ENCODE peak calls at places on chromosome 10, in seven cellular contexts. M is tibial artery, Z is AG04449, J is colonic mucosa, P is astrocyte of the spinal cord, Q is neural progenitor cell, U is sigmoid colon. I is an unnamed sample.

GRCh38 chr10:122419890-122420623 is 34.4 kb upstream of the ARMS2 start:
- DNase-seq in M (no peak), P (peak; percentile 83), J (no peak), Z (no peak), Q (no peak), U (peak; percentile 63), I (peak; percentile 35)

GRCh38 chr10:79056361-79056735 is 12.4 kb upstream of the ZMIZ1 start:
- DNase-seq in U (peak; percentile 28), Q (no peak), P (no peak), Z (no peak), J (peak; percentile 44), M (peak; percentile 47), I (no peak)

GRCh38 chr10:13302821-13303555 is 3.1 kb upstream of the PHYH start:
- DNase-seq in Z (no peak), J (no peak), M (no peak), U (no peak), Q (no peak), P (no peak), I (no peak)

GRCh38 chr10:35822316-35822715 is 180.2 kb upstream of the FZD8 start:
- DNase-seq in Z (peak; percentile 12), M (peak; percentile 99), J (peak; percentile 18), Q (peak; percentile 49), P (peak; percentile 64), U (peak; percentile 95), I (peak; percentile 29)

GRCh38 chr10:97321032-97321806 is 2.1 kb downstream of the FRAT1 start:
- DNase-seq in M (peak; percentile 76), Z (no peak), U (peak; percentile 73), Q (peak; percentile 58), J (peak; percentile 45), P (no peak), I (no peak)

GRCh38 chr10:117320050-117320665 is 55.1 kb downstream of the PDZD8 start:
- DNase-seq in Q (peak; percentile 53), U (no peak), M (no peak), J (no peak), Z (no peak), P (peak; percentile 42), I (no peak)

GRCh38 chr10:18601321-18601720 is 50.1 kb downstream of the NSUN6 start:
- DNase-seq in M (no peak), J (no peak), P (no peak), Q (no peak), Z (no peak), U (no peak), I (no peak)

GRCh38 chr10:78959217-78959616 is 109.5 kb upstream of the ZMIZ1 start:
- DNase-seq in Q (no peak), U (no peak), J (no peak), Z (no peak), P (no peak), M (no peak), I (no peak)

GRCh38 chr10:33638891-33639290 is 304.4 kb upstream of the NRP1 start:
- DNase-seq in Q (no peak), J (no peak), P (no peak), M (no peak), Z (no peak), U (no peak), I (no peak)

GRCh38 chr10:47033081-47033480 is 121.9 kb downstream of the PTPN20 start:
- DNase-seq in M (peak; percentile 34), Z (no peak), U (peak; percentile 39), J (no peak), Q (no peak), P (no peak), I (no peak)

GRCh38 chr10:51073035-51073434 is 1.3 kb upstream of the PRKG1 start:
- DNase-seq in Q (no peak), Z (no peak), M (no peak), U (no peak), P (no peak), J (no peak), I (no peak)

GRCh38 chr10:131569851-131570715 is 258.6 kb upstream of the TCERG1L start:
- DNase-seq in J (peak; percentile 11), Z (no peak), Q (peak; percentile 70), M (peak; percentile 55), U (no peak), P (no peak), I (no peak)

GRCh38 chr10:102455893-102456471 is 4.6 kb upstream of the C10orf95 start:
- DNase-seq in P (peak; percentile 79), U (no peak), M (no peak), Z (no peak), J (no peak), Q (no peak), I (peak; percentile 66)

GRCh38 chr10:71796749-71797405 is 23.6 kb upstream of the VSIR start:
- DNase-seq in Q (no peak), U (no peak), J (no peak), Z (no peak), P (no peak), M (no peak), I (no peak)

GRCh38 chr10:49172204-49173132 is 15.7 kb downstream of the TMEM273 start:
- DNase-seq in U (no peak), Q (no peak), P (no peak), Z (no peak), M (no peak), J (peak; percentile 7), I (no peak)

GRCh38 chr10:133241501-133242205 is 4.0 kb downstream of the VENTX start:
- DNase-seq in M (no peak), J (no peak), Z (no peak), P (no peak), U (no peak), Q (no peak), I (no peak)

GRCh38 chr10:31650010-31650409 is 278.6 kb downstream of the ARHGAP12 start:
- DNase-seq in U (peak; percentile 94), J (peak; percentile 59), P (peak; percentile 94), Z (peak; percentile 57), M (peak; percentile 95), Q (no peak), I (peak; percentile 55)

DNA sequence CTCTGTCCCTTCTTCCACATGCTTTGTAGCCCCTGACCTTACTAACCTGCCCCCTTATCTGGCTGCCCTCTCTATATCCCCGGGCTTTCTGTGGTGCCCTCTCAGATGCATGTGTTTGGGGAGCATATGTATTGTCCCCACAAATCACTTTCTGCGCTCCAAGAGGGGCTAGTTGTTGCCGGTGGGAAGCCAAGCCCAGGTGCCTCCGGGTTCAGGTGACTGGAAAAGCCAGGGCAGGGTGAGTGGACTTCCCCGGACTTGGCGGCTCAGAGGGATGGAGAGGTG is 7.1 kb downstream of the LBX1 start:
- DNase-seq in J (no peak), U (no peak), Z (no peak), Q (peak; percentile 48), M (no peak), P (no peak), I (no peak)
- H3K4me3 ChIP-seq in J (no peak overlapping the region), U (no peak overlapping the region), Z (no peak overlapping the region), Q (no peak overlapping the region), M (no peak overlapping the region), P (no peak overlapping the region), I (no peak overlapping the region)

GRCh38 chr10:44965651-44966097 is 6.1 kb downstream of the RASSF4 start:
- DNase-seq in P (no peak), M (peak; percentile 62), Q (no peak), U (no peak), Z (no peak), J (peak; percentile 17), I (no peak)

GRCh38 chr10:44966129-44966815 is 6.7 kb downstream of the RASSF4 start:
- DNase-seq in U (no peak), P (no peak), Q (no peak), J (peak; percentile 15), M (peak; percentile 33), Z (no peak), I (no peak)

GRCh38 chr10:44968101-44968886 is 8.7 kb downstream of the RASSF4 start:
- DNase-seq in M (peak; percentile 88), Q (no peak), P (no peak), J (peak; percentile 29), U (peak; percentile 83), Z (no peak), I (no peak)

GRCh38 chr10:44967596-44967995 is 8.0 kb downstream of the RASSF4 start:
- DNase-seq in P (no peak), Z (no peak), U (peak; percentile 76), M (peak; percentile 78), J (peak; percentile 20), Q (no peak), I (no peak)

DNA sequence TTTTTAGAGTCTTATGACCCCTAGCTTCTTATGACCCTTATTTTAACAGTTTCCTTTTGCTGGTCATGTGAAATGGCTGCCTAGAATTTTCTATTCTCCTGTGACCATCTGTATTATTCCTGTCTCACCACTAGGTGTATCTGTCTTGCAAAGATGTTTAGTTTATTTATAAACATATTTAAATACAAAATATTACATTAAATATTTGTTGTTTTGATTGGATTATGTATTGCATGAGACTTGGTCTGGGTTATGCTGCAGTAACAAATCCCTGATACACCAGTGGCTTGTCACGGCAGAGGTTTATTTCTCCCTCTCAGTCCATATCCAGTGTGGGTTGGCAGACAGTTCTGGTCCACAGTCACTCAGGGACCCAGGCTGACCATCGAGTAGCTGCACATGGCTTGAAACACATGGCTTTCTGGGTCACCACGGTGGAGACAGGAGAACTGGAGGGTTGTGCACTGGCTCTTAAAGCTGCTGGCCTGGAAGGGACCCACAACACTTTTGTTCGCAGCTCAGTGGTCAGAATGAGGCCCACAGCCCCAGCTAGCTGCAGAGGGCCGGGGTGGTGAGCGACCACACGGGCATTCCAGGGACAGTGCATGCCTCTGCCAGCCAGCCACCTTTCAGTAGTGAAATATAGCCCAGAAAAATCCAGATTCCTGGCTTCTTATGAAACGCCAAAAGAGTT is 7.4 kb downstream of the RASSF4 start:
- DNase-seq in Q (no peak), Z (no peak), J (peak; percentile 16), M (peak; percentile 64), U (no peak), P (no peak), I (no peak)
- TF ChIP-seq CTCF in Q (peak; percentile 34), Z (no peak), J (peak; percentile 11), M (no peak), U (no peak), P (no peak), I (no peak)

DNA sequence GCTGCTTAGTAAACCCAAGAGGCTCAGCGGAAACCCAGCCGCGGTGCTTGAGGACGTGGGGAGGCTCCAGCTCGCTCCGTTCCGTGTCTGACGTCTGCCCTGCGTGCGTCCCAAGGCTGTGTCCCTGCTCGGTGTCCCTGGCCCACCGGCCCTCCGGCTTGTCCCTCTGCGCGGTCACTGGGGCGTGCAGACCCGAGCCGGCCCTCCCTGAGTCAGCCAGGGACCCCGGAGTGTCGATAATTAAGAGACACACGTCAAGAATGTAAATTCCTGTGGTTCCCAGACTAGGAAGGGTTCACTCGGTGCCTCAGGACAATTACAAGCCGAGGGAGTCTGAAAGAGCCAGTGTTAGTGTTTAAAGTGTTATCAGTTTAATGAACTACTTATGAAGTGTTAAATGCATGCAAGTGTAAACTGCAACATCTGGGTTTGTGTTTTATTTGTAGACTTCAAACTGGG is 99.0 kb downstream of the WDR11 start:
- DNase-seq in U (no peak), M (no peak), J (no peak), Z (no peak), Q (peak; percentile 89), P (peak; percentile 11), I (no peak)
- H3K4me3 ChIP-seq in U (no peak overlapping the region), M (peak overlapping the region; percentile 44), J (no peak overlapping the region), Z (peak overlapping the region; percentile 42), Q (peak overlapping the region; percentile 57), P (no peak overlapping the region), I (peak overlapping the region; percentile 26)

DNA sequence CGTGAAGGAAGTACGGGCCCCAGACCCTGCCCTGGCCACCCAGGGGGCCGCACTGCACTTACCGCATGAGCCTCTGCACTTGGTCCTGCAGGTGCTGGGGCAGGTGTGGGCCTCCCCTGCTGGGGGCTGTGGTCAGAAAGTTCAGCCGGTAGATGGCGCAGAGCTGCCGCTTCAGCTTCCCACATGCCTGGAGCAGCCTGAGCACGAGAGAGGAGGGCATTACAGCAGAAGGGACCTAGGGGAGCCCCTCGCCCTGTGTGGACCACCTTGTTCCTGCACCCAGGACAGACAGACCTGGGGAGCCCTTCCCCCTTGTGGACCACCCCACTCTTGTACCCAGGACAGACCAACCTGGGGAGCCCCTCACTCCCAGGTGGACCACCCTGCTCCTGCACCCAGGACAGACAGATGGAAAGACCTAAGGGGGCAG is 8.7 kb upstream of the PYROXD2 start:
- DNase-seq in U (peak; percentile 45), Z (no peak), Q (peak; percentile 53), M (peak; percentile 63), P (no peak), J (no peak), I (no peak)
- TF ChIP-seq CTCF in U (no peak), Z (peak; percentile 1), Q (peak; percentile 65), M (no peak), P (peak; percentile 21), J (no peak), I (no peak)